ENCODE peak calls at places on chromosomes 13 and 19, in four cellular contexts. Q is HepG2, Z is H1, T is GM12878. Y is an unnamed sample.

GRCh38 chr19:7844405-7844804 is 14.4 kb downstream of the EVI5L start:
- DNase-seq in Q (no peak), Z (no peak), T (no peak), Y (no peak)

GRCh38 chr13:27379694-27380596 is 44.5 kb upstream of the GTF3A start:
- DNase-seq in Z (peak), Q (peak), T (no peak), Y (peak)

GRCh38 chr13:36432106-36432544 is at the start of gene CCNA1:
- DNase-seq in T (no peak), Q (no peak), Z (peak), Y (peak)

GRCh38 chr19:3045885-3046603 is 16.3 kb downstream of the TLE5 start:
- DNase-seq in Z (no peak), T (no peak), Q (no peak), Y (no peak)

GRCh38 chr19:42121666-42122069 is 10.6 kb downstream of the POU2F2 start:
- DNase-seq in T (peak), Q (no peak), Z (no peak), Y (no peak)

GRCh38 chr13:76383671-76384461 is 502.3 kb downstream of the KCTD12 start:
- DNase-seq in Z (no peak), T (no peak), Q (no peak), Y (no peak)

GRCh38 chr13:32754179-32754578 is 167.9 kb downstream of the PDS5B start:
- DNase-seq in Z (no peak), T (no peak), Q (no peak), Y (no peak)

GRCh38 chr13:24672141-24673132 is 7.8 kb upstream of the ATP12A start:
- DNase-seq in T (no peak), Z (no peak), Q (no peak), Y (no peak)

GRCh38 chr13:72313546-72313945 is 413.9 kb downstream of the MZT1 start:
- DNase-seq in Q (no peak), Z (no peak), T (no peak), Y (no peak)

GRCh38 chr13:79393564-79394249 is 12.3 kb downstream of the RBM26 start:
- DNase-seq in T (no peak), Z (no peak), Q (peak), Y (peak)

GRCh38 chr13:114282143-114282685 is 813 bp downstream of the UPF3A start:
- DNase-seq in Z (no peak), Q (peak), T (peak), Y (peak)

GRCh38 chr13:39602614-39603366 is at the start of gene LHFPL6:
- DNase-seq in Q (peak), Z (peak), T (no peak), Y (peak)

GRCh38 chr13:112997188-112998135 is 28.4 kb downstream of the MCF2L start:
- DNase-seq in Q (no peak), Z (no peak), T (no peak), Y (no peak)

GRCh38 chr19:46648070-46648960 is 12.3 kb upstream of the GNG8 start:
- DNase-seq in Q (no peak), Z (no peak), T (no peak), Y (no peak)

GRCh38 chr19:35136231-35136630 is 1.4 kb upstream of the LGI4 start:
- DNase-seq in T (no peak), Z (no peak), Q (no peak), Y (no peak)

GRCh38 chr19:38522915-38523314 is 89.4 kb downstream of the RYR1 start:
- DNase-seq in T (no peak), Z (no peak), Q (no peak), Y (no peak)

GRCh38 chr19:28502879-28503734 is 709.8 kb downstream of the UQCRFS1 start:
- DNase-seq in Q (no peak), T (no peak), Z (no peak), Y (no peak)

GRCh38 chr19:46426506-46427162 is 2.1 kb downstream of the PNMA8C start:
- DNase-seq in Z (no peak), T (no peak), Q (peak), Y (no peak)

GRCh38 chr13:28678809-28679208 is 19.9 kb downstream of the POMP start:
- DNase-seq in Q (no peak), Z (no peak), T (no peak), Y (no peak)

GRCh38 chr19:49127674-49128544 is 8.6 kb downstream of the PPFIA3 start:
- DNase-seq in Q (peak), T (peak), Z (no peak), Y (peak)

GRCh38 chr19:23699521-23699860 is 12.5 kb upstream of the ZNF675 start:
- DNase-seq in Z (no peak), Q (no peak), T (no peak), Y (no peak)

GRCh38 chr19:11050323-11051114 is 38.7 kb upstream of the LDLR start:
- DNase-seq in Z (no peak), Q (no peak), T (no peak), Y (no peak)

GRCh38 chr13:40681341-40682051 is 15.1 kb upstream of the FOXO1 start:
- DNase-seq in Z (no peak), Q (no peak), T (no peak), Y (no peak)

GRCh38 chr13:73070451-73070850 is 11.6 kb downstream of the KLF5 start:
- DNase-seq in Z (no peak), T (no peak), Q (no peak), Y (no peak)

GRCh38 chr19:37009871-37010270 is 68.4 kb upstream of the ZNF420 start:
- DNase-seq in Q (no peak), Z (no peak), T (no peak), Y (no peak)

GRCh38 chr13:37752156-37752555 is 117.4 kb downstream of the TRPC4 start:
- DNase-seq in Z (no peak), T (no peak), Q (no peak), Y (no peak)

GRCh38 chr13:29954082-29955043 is 103.9 kb upstream of the UBL3 start:
- DNase-seq in Q (no peak), Z (no peak), T (no peak), Y (no peak)

GRCh38 chr13:35468195-35468594 is 8.3 kb downstream of the MAB21L1 start:
- DNase-seq in Z (no peak), Q (no peak), T (no peak), Y (no peak)

GRCh38 chr13:61142506-61142905 is 273.1 kb downstream of the PCDH20 start:
- DNase-seq in T (no peak), Z (no peak), Q (no peak), Y (no peak)

GRCh38 chr13:46668302-46668720 is 115.3 kb downstream of the LRCH1 start:
- DNase-seq in Q (no peak), Z (no peak), T (no peak), Y (no peak)

GRCh38 chr13:46134961-46135522 is 30.2 kb upstream of the CPB2 start:
- DNase-seq in Q (peak), T (no peak), Z (no peak), Y (peak)

GRCh38 chr19:16435238-16435911 is 36.4 kb downstream of the EPS15L1 start:
- DNase-seq in Z (no peak), Q (no peak), T (no peak), Y (no peak)

GRCh38 chr13:106570354-106570822 is 2.5 kb upstream of the ARGLU1 start:
- DNase-seq in T (no peak), Z (peak), Q (no peak), Y (peak)

GRCh38 chr13:75870397-75870801 is 234.3 kb downstream of the LMO7 start:
- DNase-seq in Q (no peak), Z (no peak), T (no peak), Y (peak)

GRCh38 chr19:56348289-56348877 is 33.7 kb upstream of the ZSCAN5A start:
- DNase-seq in Q (no peak), T (no peak), Z (no peak), Y (no peak)

GRCh38 chr13:46295531-46296464 is 84.1 kb downstream of the LRRC63 start:
- DNase-seq in T (peak), Q (no peak), Z (no peak), Y (no peak)

GRCh38 chr13:68025604-68026003 is 795.5 kb upstream of the PCDH9 start:
- DNase-seq in T (no peak), Q (no peak), Z (no peak), Y (no peak)

DNA sequence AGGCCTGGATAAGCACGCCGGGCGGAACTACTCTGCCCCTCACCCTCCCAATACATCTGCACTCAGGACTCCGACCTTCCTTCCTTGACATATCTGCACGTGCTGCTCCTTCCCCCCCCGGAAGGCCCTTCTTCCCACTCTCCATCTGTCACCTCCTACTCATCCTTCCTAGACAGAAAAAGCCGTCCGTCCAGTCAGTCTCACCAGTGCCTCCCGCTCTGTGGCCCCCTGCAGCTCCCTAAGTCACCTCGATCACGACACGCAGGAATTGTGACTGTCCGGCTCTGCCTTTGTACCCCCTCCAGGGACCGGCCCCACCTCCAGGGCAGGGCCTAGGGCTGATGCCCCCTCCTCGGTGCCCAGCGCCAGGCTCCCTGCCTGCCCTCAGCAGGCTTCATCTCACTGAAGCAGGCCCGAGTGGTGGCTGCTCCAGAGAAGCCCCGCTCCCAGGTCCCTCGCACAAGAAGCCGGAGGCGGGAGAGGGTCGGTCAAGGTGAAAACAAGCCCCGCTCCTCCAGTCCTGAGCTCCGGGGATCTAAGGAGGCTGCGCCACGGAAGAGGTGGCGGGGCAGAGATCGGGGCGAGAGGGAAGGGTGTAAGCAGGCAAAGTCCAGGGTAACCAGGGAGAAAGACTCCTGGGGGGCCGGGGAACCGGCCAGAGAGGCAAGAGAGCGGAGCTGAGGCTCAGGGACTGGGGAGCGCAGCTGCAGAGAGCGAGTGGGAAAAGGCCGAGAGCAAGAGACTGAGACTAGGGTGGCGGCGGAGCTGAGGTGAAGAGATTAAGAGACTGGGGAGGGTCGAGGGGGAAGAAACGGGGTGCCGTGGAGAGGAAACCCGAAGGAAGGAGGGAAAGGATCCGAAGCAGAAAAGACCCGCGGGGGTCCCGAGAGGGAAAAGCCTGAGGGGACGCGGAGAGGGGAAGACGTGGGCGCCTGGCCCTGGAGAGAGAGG is 1.1 kb downstream of the PPP6R1 start:
- DNase-seq in Z (no peak), T (no peak), Q (no peak), Y (peak)
- TF ChIP-seq SP1 in Z (no peak), T (no peak), Q (no peak), Y (no peak)

GRCh38 chr13:111506131-111506530 is 185.7 kb downstream of the TEX29 start:
- DNase-seq in Q (no peak), Z (no peak), T (no peak), Y (no peak)

GRCh38 chr13:111506621-111507020 is 186.2 kb downstream of the TEX29 start:
- DNase-seq in Z (no peak), Q (no peak), T (no peak), Y (no peak)

GRCh38 chr13:111503905-111504695 is 183.7 kb downstream of the TEX29 start:
- DNase-seq in T (no peak), Z (no peak), Q (no peak), Y (no peak)

GRCh38 chr13:111503376-111503775 is 182.9 kb downstream of the TEX29 start:
- DNase-seq in Z (no peak), T (no peak), Q (no peak), Y (no peak)

DNA sequence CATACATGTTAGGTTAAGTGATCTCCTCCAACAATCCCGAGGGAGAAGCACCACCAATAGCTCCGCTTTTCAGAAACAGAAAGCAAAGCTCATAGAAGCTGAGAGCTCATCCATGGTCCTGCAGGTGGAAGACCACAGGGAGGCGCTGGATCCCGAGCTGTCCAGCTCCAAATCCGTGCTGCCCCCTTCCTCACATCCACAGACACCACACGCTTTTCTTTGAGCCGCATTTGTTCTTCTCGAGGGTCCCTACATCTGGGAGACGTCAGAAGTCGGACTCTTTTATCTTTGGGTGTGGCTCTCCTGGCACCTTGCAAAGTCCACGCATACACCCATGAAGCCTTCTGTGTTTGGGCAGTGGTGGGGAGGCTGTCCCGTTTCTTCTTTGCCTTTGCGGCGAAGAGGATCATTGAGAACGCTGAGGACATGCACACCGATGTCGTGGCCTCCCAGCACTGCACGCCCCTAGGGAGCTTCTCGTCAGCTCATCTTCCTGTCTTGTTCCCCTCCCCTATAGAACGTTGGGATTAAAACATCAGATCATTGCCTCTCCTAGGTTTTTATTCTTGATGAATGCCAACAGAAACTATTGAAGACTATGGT is 184.8 kb downstream of the TEX29 start:
- DNase-seq in Z (peak), Q (peak), T (no peak), Y (peak)
- TF ChIP-seq SUZ12 in Z (no peak), Q (no peak), T (no peak), Y (no peak)

GRCh38 chr19:610071-610800 is 20.6 kb downstream of the HCN2 start:
- DNase-seq in T (no peak), Q (no peak), Z (no peak), Y (no peak)
- TF ChIP-seq SP1 in T (no peak), Q (no peak), Z (no peak), Y (no peak)

DNA sequence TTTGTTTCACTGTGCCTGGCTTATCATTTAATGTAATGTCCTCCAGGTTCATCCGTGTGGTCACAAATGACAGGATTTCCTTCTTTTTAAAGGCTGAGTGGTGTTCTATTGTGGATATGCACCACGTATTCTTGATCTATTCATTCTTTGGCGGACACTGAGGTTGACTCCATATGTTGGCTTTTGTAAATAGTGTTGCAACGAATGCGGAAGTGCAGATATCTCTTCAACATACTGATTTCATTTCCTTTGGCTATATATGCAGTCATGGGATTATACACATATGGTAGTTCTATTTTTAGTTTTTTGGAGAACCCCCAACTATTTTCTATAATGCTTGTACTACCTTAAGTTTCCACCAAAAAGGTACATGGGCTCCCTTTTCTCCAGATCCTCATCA is 13.0 kb downstream of the OR7A5 start:
- DNase-seq in Q (no peak), Z (no peak), T (no peak), Y (no peak)
- TF ChIP-seq SUZ12 in Q (no peak), Z (no peak), T (no peak), Y (no peak)

GRCh38 chr19:21028969-21029268 is 8.5 kb downstream of the ZNF430 start:
- DNase-seq in Q (no peak), T (no peak), Z (no peak), Y (no peak)
- TF ChIP-seq SP1 in Q (no peak), T (no peak), Z (no peak), Y (no peak)

DNA sequence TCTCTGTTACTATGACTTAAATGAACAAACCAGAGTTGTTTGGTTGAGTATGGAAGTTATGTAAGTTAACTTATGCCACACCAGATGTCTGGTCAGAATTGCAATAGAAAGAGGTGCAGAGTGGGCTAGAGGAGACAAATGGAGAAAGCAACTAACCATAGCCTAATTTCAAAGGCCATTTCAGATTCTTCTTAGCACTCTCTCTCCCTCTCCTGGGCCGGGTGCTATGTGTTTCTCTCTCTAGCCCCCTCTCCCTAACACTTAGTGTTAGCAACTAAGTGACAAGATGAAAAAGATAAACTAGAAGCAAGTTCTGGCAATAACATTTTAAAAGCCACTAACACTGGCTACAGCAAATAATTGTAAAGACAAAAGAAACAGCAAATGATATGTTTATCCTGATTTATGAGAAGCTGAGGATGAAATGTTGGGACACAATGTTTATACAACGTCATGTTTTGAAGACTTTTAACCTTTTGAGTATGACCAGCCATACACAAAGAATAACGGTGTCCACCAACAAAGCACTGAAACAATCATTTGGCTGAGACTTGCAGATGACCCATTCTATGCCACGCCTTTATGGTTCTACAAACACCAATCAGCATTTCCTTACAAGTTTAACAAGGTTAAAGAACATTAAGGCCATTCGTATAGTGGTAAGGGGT is 18.6 kb downstream of the SERPINE3 start:
- DNase-seq in Q (no peak), T (no peak), Z (no peak), Y (no peak)
- TF ChIP-seq SUZ12 in Q (no peak), T (no peak), Z (no peak), Y (no peak)

GRCh38 chr13:44373247-44373600 is 400 bp upstream of the SERP2 start:
- DNase-seq in Z (no peak), Q (no peak), T (no peak), Y (no peak)
- TF ChIP-seq SP1 in Z (no peak), Q (no peak), T (no peak), Y (no peak)

DNA sequence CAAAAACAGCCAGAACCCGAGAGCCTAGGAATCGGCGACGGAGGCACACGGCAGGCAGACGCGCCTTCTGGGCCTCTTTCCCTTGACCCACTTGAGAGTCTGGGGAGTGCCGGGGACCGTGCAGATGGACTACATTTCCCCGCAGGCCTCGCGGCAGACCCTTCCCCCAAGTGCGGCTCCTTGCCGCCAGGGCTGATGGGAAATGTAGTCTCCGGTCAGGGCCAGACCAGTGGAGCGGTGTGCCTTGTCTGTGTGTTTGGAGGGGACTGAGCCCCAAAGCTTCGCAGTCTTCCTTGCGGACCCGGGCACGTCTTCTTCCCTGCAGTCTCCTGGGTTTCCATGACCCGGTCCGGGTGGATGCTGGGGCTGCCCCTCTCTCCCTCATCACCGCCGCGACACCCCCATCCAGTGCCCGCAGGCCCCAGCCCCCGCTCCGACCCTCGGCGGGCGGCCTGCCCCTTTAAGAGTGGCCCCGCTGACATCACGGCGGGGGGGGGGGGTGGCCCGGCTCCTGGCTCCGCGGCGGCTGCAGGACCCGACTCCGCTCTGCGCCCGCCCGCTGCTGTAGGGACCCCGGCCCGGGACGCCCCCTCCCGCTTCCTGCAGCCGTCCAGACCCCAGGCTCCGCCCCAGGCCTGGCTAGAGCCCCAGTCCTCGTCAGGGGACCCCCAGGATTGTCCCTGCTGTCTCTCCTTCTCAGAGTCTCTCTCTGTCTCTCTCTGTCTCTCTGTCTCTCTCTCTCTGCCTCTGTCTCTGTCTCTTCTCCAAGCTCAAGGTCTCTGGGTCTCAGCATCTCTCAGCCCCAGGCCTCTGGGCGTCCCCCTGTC is 759 bp upstream of the CACNG7 start:
- DNase-seq in Q (no peak), Z (no peak), T (no peak), Y (peak)
- TF ChIP-seq SUZ12 in Q (peak), Z (no peak), T (no peak), Y (peak)

DNA sequence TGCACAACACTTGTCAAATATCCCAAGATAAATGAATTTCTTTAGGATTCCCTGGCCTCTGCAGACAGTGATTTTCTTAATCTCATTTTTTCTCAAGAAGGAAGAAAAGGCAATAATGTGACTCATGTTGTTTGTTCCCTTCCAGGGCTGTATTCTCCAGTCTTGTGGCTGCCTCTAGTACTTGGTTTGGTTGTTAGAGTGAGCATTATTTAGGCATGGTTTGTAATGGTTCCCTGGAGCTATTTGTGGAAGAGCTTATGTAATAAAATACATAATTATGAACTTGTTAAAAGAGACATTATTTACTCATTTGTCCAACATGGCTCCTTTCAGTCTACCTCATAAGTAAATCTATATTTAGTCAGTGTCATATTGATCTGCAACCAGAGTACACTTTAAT is 270.4 kb downstream of the DCT start:
- DNase-seq in Z (no peak), T (no peak), Q (no peak), Y (peak)
- TF ChIP-seq SP1 in Z (no peak), T (no peak), Q (no peak), Y (no peak)